ENCODE peak calls at places on chromosomes 5 and 9, in nine cellular contexts. N is PC-9, U is astrocyte, B is heart right ventricle, K is tibial artery, P is aorta, W is lower leg skin, L is adipocyte, F is GM12865. X is an unnamed sample.

GRCh38 chr5:111143910-111144309 is 51.8 kb downstream of the WDR36 start:
- DNase-seq in N (no peak), U (peak), B (peak), K (peak), P (peak), W (peak), L (peak), F (peak), X (peak)

GRCh38 chr9:133484671-133485437 is 6.0 kb upstream of the SLC2A6 start:
- DNase-seq in N (peak), U (no peak), B (no peak), K (no peak), P (peak), W (no peak), L (no peak), F (no peak), X (no peak)

GRCh38 chr9:16530669-16531461 is 339.6 kb downstream of the BNC2 start:
- DNase-seq in N (no peak), U (peak), B (no peak), K (no peak), P (no peak), W (peak), L (no peak), F (peak), X (no peak)

GRCh38 chr5:136094189-136094912 is 38.3 kb upstream of the SMAD5 start:
- DNase-seq in N (no peak), U (no peak), B (no peak), K (no peak), P (no peak), W (no peak), L (no peak), F (no peak), X (no peak)

GRCh38 chr5:113804943-113805342 is 291.4 kb downstream of the YTHDC2 start:
- DNase-seq in N (no peak), U (no peak), B (no peak), K (no peak), P (no peak), W (no peak), L (no peak), F (no peak), X (no peak)

GRCh38 chr5:115309751-115310370 is 13.4 kb upstream of the CCDC112 start:
- DNase-seq in N (peak), U (peak), B (no peak), K (no peak), P (no peak), W (no peak), L (peak), F (peak), X (peak)

GRCh38 chr9:38017149-38017884 is 51.7 kb downstream of the SHB start:
- DNase-seq in N (peak), U (peak), B (peak), K (peak), P (peak), W (no peak), L (peak), F (no peak), X (peak)

GRCh38 chr5:170572453-170572852 is 68.6 kb downstream of the KCNIP1 start:
- DNase-seq in N (peak), U (peak), B (no peak), K (no peak), P (no peak), W (no peak), L (peak), F (peak), X (no peak)

GRCh38 chr9:88990721-88991065 is 575 bp upstream of the S1PR3 start:
- DNase-seq in N (no peak), U (no peak), B (no peak), K (no peak), P (no peak), W (no peak), L (no peak), F (no peak), X (no peak)

GRCh38 chr9:36441966-36442365 is 41.9 kb upstream of the RNF38 start:
- DNase-seq in N (no peak), U (no peak), B (no peak), K (no peak), P (no peak), W (no peak), L (no peak), F (no peak), X (no peak)

GRCh38 chr5:154477382-154478223 is 424 bp downstream of the HAND1 start:
- DNase-seq in N (no peak), U (no peak), B (no peak), K (no peak), P (no peak), W (no peak), L (peak), F (no peak), X (no peak)

GRCh38 chr5:154476343-154477213 is 1.4 kb downstream of the HAND1 start:
- DNase-seq in N (no peak), U (no peak), B (no peak), K (no peak), P (no peak), W (no peak), L (no peak), F (no peak), X (no peak)

GRCh38 chr5:154479160-154479943 is 1.3 kb upstream of the HAND1 start:
- DNase-seq in N (no peak), U (no peak), B (no peak), K (no peak), P (no peak), W (no peak), L (no peak), F (no peak), X (no peak)

GRCh38 chr5:154478752-154479159 is 729 bp upstream of the HAND1 start:
- DNase-seq in N (no peak), U (no peak), B (no peak), K (no peak), P (no peak), W (no peak), L (no peak), F (no peak), X (no peak)

GRCh38 chr5:154478224-154478565 is at the start of gene HAND1:
- DNase-seq in N (no peak), U (no peak), B (peak), K (no peak), P (peak), W (no peak), L (no peak), F (no peak), X (peak)
- H3K4me3 ChIP-seq in N (no peak), U (peak), B (peak), K (peak), P (peak), W (no peak), L (peak), F (no peak), X (no peak)

DNA sequence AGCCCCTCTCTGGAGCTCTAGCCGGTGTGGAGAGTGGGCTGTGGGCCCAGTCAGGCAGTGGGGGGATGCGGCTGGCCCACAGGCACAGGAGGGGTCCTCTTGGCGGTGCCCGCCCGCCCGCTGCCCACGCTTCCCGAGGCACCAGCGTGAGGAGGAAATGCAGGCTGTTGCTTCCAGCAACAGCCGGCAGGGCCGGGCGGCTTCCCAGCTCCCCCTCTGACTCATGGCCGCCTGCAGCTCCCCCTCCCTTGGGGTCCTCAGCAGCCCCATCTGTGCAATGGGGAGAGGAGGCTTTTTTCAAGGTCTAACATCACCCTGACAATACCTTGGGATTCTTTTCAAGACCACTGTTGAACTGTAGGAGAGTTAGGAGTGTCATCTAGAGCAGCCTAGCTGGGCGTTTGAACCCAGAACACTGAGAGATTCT is 10.4 kb downstream of the CXXC5 start:
- DNase-seq in N (no peak), U (peak), B (no peak), K (no peak), P (no peak), W (no peak), L (peak), F (no peak), X (peak)
- H3K4me3 ChIP-seq in N (no peak), U (peak), B (peak), K (no peak), P (no peak), W (no peak), L (peak), F (no peak), X (no peak)

GRCh38 chr9:127935765-127936221 is 1.9 kb downstream of the DPM2 start:
- DNase-seq in N (no peak), U (no peak), B (no peak), K (no peak), P (no peak), W (no peak), L (no peak), F (no peak), X (no peak)
- H3K4me3 ChIP-seq in N (no peak), U (peak), B (no peak), K (no peak), P (no peak), W (no peak), L (peak), F (peak), X (no peak)

GRCh38 chr9:131727184-131727785 is 12.6 kb downstream of the RAPGEF1 start:
- DNase-seq in N (no peak), U (peak), B (no peak), K (peak), P (no peak), W (peak), L (peak), F (peak), X (peak)
- H3K4me3 ChIP-seq in N (no peak), U (no peak), B (no peak), K (no peak), P (no peak), W (no peak), L (no peak), F (peak), X (no peak)

DNA sequence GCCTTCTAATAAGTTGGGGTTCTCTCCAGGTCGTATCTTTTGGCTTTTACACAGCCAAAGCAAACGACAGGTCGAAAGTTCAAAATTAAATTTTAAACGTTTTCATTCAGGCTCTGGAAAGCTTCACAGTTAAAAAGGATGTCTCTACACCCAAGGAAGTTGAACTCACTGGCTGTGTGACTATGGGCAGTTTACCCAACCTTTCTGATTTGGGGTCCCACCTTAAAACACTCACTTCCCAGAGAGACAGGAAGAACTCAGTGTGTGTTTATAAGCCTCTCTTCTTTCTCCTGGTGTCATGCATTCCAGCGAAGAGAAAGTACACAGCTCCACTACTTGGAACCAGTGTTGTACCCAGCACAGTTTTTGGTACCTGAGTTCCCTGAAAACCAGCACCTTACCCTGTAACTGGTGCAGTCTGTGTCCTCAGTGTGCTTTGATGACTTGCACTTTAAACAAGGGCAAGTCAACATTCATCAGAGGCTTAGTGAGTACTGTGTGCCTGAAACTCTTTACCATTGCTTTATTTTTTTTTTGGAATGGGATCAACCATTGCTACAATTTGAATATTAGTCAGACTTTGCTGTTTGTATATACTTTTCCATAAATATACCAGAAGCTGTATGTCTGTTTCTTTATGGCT is 1.7 kb downstream of the SRD5A1 start:
- DNase-seq in N (no peak), U (no peak), B (no peak), K (no peak), P (no peak), W (no peak), L (no peak), F (no peak), X (no peak)
- H3K4me3 ChIP-seq in N (peak), U (no peak), B (no peak), K (no peak), P (no peak), W (no peak), L (no peak), F (peak), X (no peak)

GRCh38 chr5:73565969-73566547 is 515 bp downstream of the UTP15 start:
- DNase-seq in N (no peak), U (peak), B (no peak), K (no peak), P (no peak), W (no peak), L (no peak), F (no peak), X (no peak)

GRCh38 chr5:73564644-73565165 is 734 bp downstream of the ANKRA2 start:
- DNase-seq in N (no peak), U (no peak), B (no peak), K (no peak), P (no peak), W (no peak), L (peak), F (peak), X (peak)

GRCh38 chr5:73565166-73565968 is at the start of the genes ANKRA2 and UTP15:
- DNase-seq in N (peak), U (peak), B (peak), K (peak), P (peak), W (peak), L (peak), F (peak), X (peak)

GRCh38 chr5:73558950-73559349 is 6.5 kb downstream of the ANKRA2 start:
- DNase-seq in N (no peak), U (no peak), B (no peak), K (no peak), P (no peak), W (no peak), L (no peak), F (no peak), X (no peak)

DNA sequence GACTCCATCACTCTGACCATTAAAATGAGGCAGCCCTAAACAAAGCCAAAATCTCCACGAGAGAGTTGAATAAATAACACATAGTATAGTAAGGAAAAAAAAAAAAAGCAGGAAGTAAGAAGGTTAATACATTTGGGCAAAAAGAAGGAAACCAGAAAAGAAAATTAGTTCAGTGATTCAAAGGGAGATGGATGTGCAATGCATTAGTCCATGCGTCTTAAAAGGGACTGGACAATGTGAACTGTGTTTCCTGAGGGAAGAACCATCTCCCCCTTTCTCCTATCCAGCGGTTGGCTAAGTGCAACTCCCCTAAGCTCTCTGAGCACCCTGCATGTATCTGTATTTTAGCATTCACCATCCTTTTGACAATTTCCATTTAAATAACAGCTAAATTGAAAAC is 1.4 kb downstream of the ANKRA2 start:
- DNase-seq in N (no peak), U (no peak), B (no peak), K (no peak), P (no peak), W (no peak), L (no peak), F (no peak), X (peak)
- H3K4me3 ChIP-seq in N (peak), U (peak), B (peak), K (peak), P (peak), W (no peak), L (peak), F (peak), X (peak)

DNA sequence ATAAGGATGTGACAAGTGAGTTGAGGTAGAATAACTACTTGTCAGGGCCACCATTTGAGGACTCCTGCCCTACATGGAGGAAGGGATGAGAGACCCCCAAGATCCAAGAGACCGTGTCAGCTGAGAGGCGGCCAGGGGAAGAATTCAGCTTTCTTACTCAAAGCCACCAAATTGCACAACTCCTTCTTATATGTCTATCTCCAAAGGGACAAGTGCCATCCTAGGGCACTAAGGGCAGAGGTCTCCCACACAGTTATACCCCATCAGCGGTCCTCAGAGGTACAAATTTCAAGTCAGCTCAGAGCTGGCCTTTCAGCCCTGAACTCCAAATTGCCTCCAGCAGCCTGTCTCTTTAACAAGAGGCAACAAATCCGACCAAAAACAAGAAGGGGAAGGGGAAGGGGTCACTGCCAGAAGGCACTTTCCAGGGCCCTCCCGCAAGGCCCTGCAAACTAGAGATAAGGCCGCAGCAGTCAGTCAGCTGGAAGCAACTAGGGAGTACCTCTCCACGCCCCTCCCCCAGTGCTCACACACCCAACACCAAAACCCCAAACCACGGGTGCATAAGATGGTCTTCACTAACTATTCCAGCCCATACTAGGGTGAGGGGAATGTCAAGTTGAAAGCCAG is 6.1 kb upstream of the STOML2 start:
- DNase-seq in N (no peak), U (no peak), B (no peak), K (no peak), P (no peak), W (no peak), L (no peak), F (no peak), X (no peak)
- H3K4me3 ChIP-seq in N (no peak), U (no peak), B (no peak), K (no peak), P (no peak), W (no peak), L (peak), F (no peak), X (no peak)

DNA sequence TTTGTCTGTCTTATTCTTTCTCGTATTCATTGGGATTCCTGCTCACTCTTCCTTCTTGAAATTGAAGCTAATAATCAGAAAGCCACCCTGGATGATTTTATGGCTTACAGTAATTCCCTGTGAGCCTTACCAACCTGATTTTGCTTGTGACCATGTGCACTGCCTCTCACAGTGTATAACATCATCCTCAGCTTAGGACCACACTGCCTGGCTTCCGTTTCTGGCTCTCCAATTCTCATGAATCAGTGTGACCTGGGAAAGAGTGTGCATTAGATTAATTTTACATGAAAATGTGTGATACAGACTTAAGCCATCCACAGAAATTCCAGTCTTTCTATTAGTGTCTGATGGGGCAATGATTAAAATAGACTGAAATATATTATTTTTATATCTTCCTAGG is 126.8 kb upstream of the DMRT1 start:
- DNase-seq in N (no peak), U (no peak), B (no peak), K (no peak), P (no peak), W (no peak), L (no peak), F (no peak), X (no peak)
- H3K4me3 ChIP-seq in N (no peak), U (no peak), B (no peak), K (peak), P (peak), W (no peak), L (peak), F (no peak), X (no peak)